ENCODE peak calls at places on chromosomes 7 and 10, in nine cellular contexts. N is natural killer cell; I is K562; K is activated CD4-positive, alpha-beta T cell treated with anti-CD3 and anti-CD28 coated beads, Interleukin-2, amount 10 ng/mL, durations not matched to agents 7 days and 5 days; T is sigmoid colon; J is right atrium auricular region; M is CD8-positive, alpha-beta T cell; Q is fibroblast of pulmonary artery; X is NCI-H1048. V is an unnamed sample.

GRCh38 chr7:80749270-80749669 is 110.8 kb downstream of the CD36 start:
- DNase-seq in N (no peak), I (no peak), K (no peak), T (no peak), J (no peak), M (no peak), Q (no peak), X (no peak), V (no peak)

GRCh38 chr7:45687185-45687560 is 113.0 kb downstream of the ADCY1 start:
- DNase-seq in N (no peak), I (no peak), K (no peak), T (no peak), J (peak), M (no peak), Q (no peak), X (no peak), V (no peak)

GRCh38 chr10:119734396-119735332 is 8.8 kb downstream of the INPP5F start:
- DNase-seq in N (no peak), I (no peak), K (no peak), T (no peak), J (no peak), M (no peak), Q (peak), X (no peak), V (peak)

GRCh38 chr7:4745971-4746919 is 29.2 kb upstream of the AP5Z1 start:
- DNase-seq in N (peak), I (no peak), K (peak), T (no peak), J (no peak), M (peak), Q (peak), X (no peak), V (peak)

GRCh38 chr10:86333813-86334514 is 32.6 kb downstream of the GRID1 start:
- DNase-seq in N (no peak), I (no peak), K (no peak), T (no peak), J (no peak), M (no peak), Q (no peak), X (no peak), V (no peak)

GRCh38 chr10:126001579-126001978 is 105.2 kb downstream of the FANK1 start:
- DNase-seq in N (no peak), I (no peak), K (no peak), T (no peak), J (no peak), M (no peak), Q (peak), X (no peak), V (no peak)

GRCh38 chr7:36598056-36598675 is 126.1 kb downstream of the AOAH start:
- DNase-seq in N (no peak), I (no peak), K (no peak), T (no peak), J (no peak), M (no peak), Q (peak), X (no peak), V (peak)

GRCh38 chr7:6648815-6649104 is 11.6 kb downstream of the ZNF316 start:
- DNase-seq in N (no peak), I (no peak), K (no peak), T (no peak), J (no peak), M (no peak), Q (no peak), X (no peak), V (no peak)

GRCh38 chr7:50565977-50566376 is 772 bp upstream of the DDC start:
- DNase-seq in N (no peak), I (no peak), K (no peak), T (no peak), J (no peak), M (no peak), Q (no peak), X (no peak), V (no peak)

V was measured in PC-3.